ENCODE peak calls at places on chromosomes 6 and 20, in ten cellular contexts. D, T, S, K, R, M, O, N, U and V are unnamed samples.

GRCh38 chr6:145199961-145200360 is 535.4 kb downstream of the EPM2A start:
- DNase-seq in D (no peak), T (peak), S (no peak), K (no peak), R (no peak), M (no peak), O (peak), N (peak), U (no peak), V (peak)

GRCh38 chr6:1624848-1625341 is 15.2 kb downstream of the FOXC1 start:
- DNase-seq in D (peak), T (no peak), S (no peak), K (no peak), R (no peak), M (no peak), O (no peak), N (no peak), U (no peak), V (peak)

GRCh38 chr20:42923348-42923918 is 266.3 kb downstream of the PTPRT start:
- DNase-seq in D (no peak), T (no peak), S (no peak), K (no peak), R (no peak), M (no peak), O (no peak), N (no peak), U (no peak), V (no peak)

GRCh38 chr20:46468508-46468907 is 44.9 kb downstream of the ZNF334 start:
- DNase-seq in D (no peak), T (no peak), S (no peak), K (no peak), R (no peak), M (no peak), O (no peak), N (no peak), U (no peak), V (no peak)

GRCh38 chr6:15588966-15589634 is 73.7 kb downstream of the DTNBP1 start:
- DNase-seq in D (no peak), T (peak), S (no peak), K (no peak), R (no peak), M (no peak), O (peak), N (no peak), U (no peak), V (peak)

GRCh38 chr6:150208606-150209352 is 65.9 kb downstream of the PPP1R14C start:
- DNase-seq in D (no peak), T (no peak), S (no peak), K (no peak), R (no peak), M (no peak), O (no peak), N (no peak), U (no peak), V (no peak)

GRCh38 chr6:139336488-139336887 is 38.0 kb downstream of the CITED2 start:
- DNase-seq in D (no peak), T (no peak), S (no peak), K (no peak), R (peak), M (no peak), O (no peak), N (no peak), U (peak), V (no peak)

GRCh38 chr6:38639498-38640215 is at the start of gene BTBD9:
- DNase-seq in D (peak), T (no peak), S (peak), K (peak), R (peak), M (peak), O (peak), N (peak), U (peak), V (peak)

GRCh38 chr20:38229376-38230252 is 30.9 kb downstream of the KIAA1755 start:
- DNase-seq in D (no peak), T (no peak), S (no peak), K (peak), R (no peak), M (no peak), O (peak), N (peak), U (no peak), V (no peak)

GRCh38 chr6:119084784-119085183 is 6.3 kb upstream of the FAM184A start:
- DNase-seq in D (no peak), T (no peak), S (no peak), K (no peak), R (no peak), M (no peak), O (no peak), N (no peak), U (no peak), V (no peak)

GRCh38 chr6:154981071-154981373 is 14.1 kb upstream of the TIAM2 start:
- DNase-seq in D (no peak), T (no peak), S (no peak), K (no peak), R (no peak), M (no peak), O (no peak), N (peak), U (no peak), V (no peak)

GRCh38 chr20:24100370-24101011 is 111.9 kb upstream of the GGTLC1 start:
- DNase-seq in D (no peak), T (no peak), S (peak), K (no peak), R (peak), M (peak), O (peak), N (peak), U (peak), V (peak)

DNA sequence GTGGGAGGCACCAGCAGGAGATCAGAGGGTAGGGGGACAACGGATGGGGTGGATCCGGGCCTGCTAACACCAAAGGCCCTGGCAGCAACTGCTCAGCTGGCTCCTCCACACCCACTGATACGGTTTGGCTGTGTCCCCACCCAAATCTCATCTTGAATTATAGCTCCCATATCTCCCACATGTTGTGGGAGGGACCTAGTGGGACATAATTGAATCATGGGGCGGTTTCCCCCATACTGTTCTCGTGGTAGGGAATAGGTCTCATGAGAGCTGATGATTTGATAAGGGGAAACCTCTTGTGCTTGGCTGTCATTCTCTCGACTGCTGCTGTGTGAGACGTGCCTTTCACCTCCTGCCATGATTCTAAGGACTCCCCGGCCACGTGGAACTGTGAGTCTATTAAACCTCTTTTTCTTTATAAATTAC is 39.9 kb upstream of the MLN start:
- DNase-seq in D (no peak), T (no peak), S (no peak), K (no peak), R (no peak), M (no peak), O (no peak), N (no peak), U (no peak), V (no peak)
- H3K4me3 ChIP-seq in D (no peak), T (no peak), S (no peak), K (no peak), R (no peak), M (no peak), O (no peak), N (no peak), U (no peak), V (no peak)

GRCh38 chr6:41712651-41713103 is 22.7 kb downstream of the TFEB start:
- DNase-seq in D (no peak), T (no peak), S (peak), K (peak), R (peak), M (peak), O (peak), N (no peak), U (peak), V (no peak)
- TF ChIP-seq CTCF in D (no peak), T (no peak), S (no peak), K (no peak), R (no peak), M (no peak), O (no peak), N (no peak), U (no peak), V (no peak)

GRCh38 chr6:53796791-53797190 is 2.0 kb downstream of the LRRC1 start:
- DNase-seq in D (no peak), T (no peak), S (no peak), K (no peak), R (no peak), M (no peak), O (peak), N (no peak), U (no peak), V (no peak)

GRCh38 chr6:53796451-53796780 is 1.6 kb downstream of the LRRC1 start:
- DNase-seq in D (no peak), T (no peak), S (no peak), K (no peak), R (no peak), M (no peak), O (no peak), N (peak), U (no peak), V (no peak)

GRCh38 chr6:53795702-53796450 is 1.1 kb downstream of the LRRC1 start:
- DNase-seq in D (peak), T (no peak), S (peak), K (peak), R (peak), M (peak), O (peak), N (peak), U (no peak), V (peak)

GRCh38 chr6:53795254-53795701 is 473 bp downstream of the LRRC1 start:
- DNase-seq in D (no peak), T (no peak), S (no peak), K (no peak), R (no peak), M (no peak), O (peak), N (no peak), U (no peak), V (no peak)

DNA sequence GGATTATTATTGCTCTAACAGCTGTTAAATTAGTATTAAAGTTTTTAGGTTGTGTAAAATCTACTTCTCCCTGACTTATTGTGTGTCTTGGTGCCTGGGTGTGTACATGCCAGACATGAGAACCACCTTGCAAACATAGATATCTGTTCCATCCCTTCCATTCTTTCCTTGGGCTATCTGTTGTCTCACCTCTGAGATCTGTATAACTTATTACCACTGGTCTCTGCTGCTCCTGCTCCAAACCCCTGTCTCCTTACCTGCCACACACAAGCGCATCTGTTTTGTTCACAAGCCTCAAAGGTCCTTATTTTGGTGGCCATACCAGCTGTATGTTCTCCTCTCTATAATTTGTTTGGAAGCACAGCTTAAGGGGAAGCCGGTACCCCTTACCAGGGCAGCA is 2.5 kb downstream of the LRRC1 start:
- DNase-seq in D (no peak), T (no peak), S (no peak), K (no peak), R (no peak), M (no peak), O (no peak), N (no peak), U (no peak), V (no peak)
- H3K4me3 ChIP-seq in D (peak), T (no peak), S (no peak), K (peak), R (no peak), M (no peak), O (peak), N (no peak), U (no peak), V (no peak)

DNA sequence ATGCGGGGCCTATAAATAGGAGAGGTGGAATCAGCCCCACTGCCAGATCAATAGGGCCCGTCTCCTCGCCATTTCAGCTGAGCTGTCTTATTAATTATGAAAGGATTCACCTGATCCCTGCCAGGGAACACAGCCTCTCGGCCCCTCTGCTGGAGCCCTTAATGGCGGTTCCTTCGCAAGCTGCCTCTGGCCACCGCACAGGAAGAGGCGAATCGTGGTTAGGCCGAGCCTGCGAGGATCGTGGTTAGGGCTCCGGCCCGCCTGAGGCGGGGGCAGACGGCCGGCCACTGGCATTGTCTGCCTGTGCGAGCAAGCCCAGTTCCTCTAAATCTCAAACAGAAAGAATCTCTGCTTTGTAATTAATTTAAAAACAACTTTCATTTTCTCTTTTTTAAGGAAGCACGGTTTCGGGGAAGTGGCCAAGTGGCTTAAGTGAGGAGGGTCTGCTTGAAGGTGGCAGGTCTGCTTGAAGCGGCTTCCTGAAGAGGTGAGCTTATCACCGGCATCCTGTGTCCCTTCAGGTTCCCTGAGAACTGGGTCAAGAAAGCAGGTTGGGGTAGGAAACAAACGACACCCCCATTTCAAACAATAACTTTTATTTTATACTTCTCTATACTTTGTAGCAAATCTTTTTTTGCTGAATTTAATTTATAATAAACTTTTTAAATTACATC is 9.2 kb downstream of the NRN1 start:
- DNase-seq in D (peak), T (no peak), S (no peak), K (no peak), R (no peak), M (peak), O (no peak), N (no peak), U (no peak), V (no peak)
- TF ChIP-seq CTCF in D (no peak), T (no peak), S (no peak), K (no peak), R (no peak), M (no peak), O (no peak), N (no peak), U (no peak), V (no peak)

GRCh38 chr6:170437719-170438401 is 115.2 kb downstream of the PSMB1 start:
- DNase-seq in D (no peak), T (no peak), S (no peak), K (peak), R (no peak), M (no peak), O (no peak), N (no peak), U (no peak), V (peak)
- H3K4me3 ChIP-seq in D (peak), T (peak), S (no peak), K (peak), R (no peak), M (peak), O (peak), N (no peak), U (peak), V (peak)

GRCh38 chr20:53448875-53449274 is 144.8 kb downstream of the ZNF217 start:
- DNase-seq in D (no peak), T (no peak), S (no peak), K (no peak), R (no peak), M (no peak), O (no peak), N (no peak), U (no peak), V (no peak)
- TF ChIP-seq CTCF in D (no peak), T (no peak), S (no peak), K (no peak), R (no peak), M (no peak), O (no peak), N (no peak), U (no peak), V (no peak)

GRCh38 chr6:53629862-53630532 is 35.6 kb downstream of the KLHL31 start:
- DNase-seq in D (no peak), T (no peak), S (no peak), K (no peak), R (no peak), M (no peak), O (no peak), N (peak), U (no peak), V (no peak)

GRCh38 chr6:53627391-53628218 is 38.0 kb downstream of the KLHL31 start:
- DNase-seq in D (no peak), T (no peak), S (no peak), K (no peak), R (no peak), M (no peak), O (no peak), N (no peak), U (no peak), V (no peak)

GRCh38 chr6:53629120-53629477 is 36.5 kb downstream of the KLHL31 start:
- DNase-seq in D (no peak), T (no peak), S (no peak), K (no peak), R (no peak), M (no peak), O (no peak), N (no peak), U (no peak), V (no peak)

GRCh38 chr6:53630533-53631269 is 34.9 kb downstream of the KLHL31 start:
- DNase-seq in D (no peak), T (no peak), S (no peak), K (no peak), R (no peak), M (no peak), O (no peak), N (peak), U (peak), V (no peak)

GRCh38 chr6:53628354-53629119 is 37.0 kb downstream of the KLHL31 start:
- DNase-seq in D (no peak), T (peak), S (no peak), K (no peak), R (peak), M (no peak), O (peak), N (no peak), U (no peak), V (peak)
- H3K4me3 ChIP-seq in D (no peak), T (no peak), S (no peak), K (no peak), R (no peak), M (no peak), O (peak), N (no peak), U (no peak), V (no peak)

GRCh38 chr6:34064675-34065074 is 81.2 kb downstream of the GRM4 start:
- DNase-seq in D (no peak), T (no peak), S (no peak), K (no peak), R (no peak), M (no peak), O (no peak), N (no peak), U (no peak), V (no peak)

GRCh38 chr6:34063641-34064040 is 82.2 kb downstream of the GRM4 start:
- DNase-seq in D (no peak), T (no peak), S (no peak), K (no peak), R (peak), M (no peak), O (no peak), N (no peak), U (no peak), V (no peak)

GRCh38 chr6:34061348-34061747 is 84.5 kb downstream of the GRM4 start:
- DNase-seq in D (no peak), T (no peak), S (no peak), K (no peak), R (no peak), M (no peak), O (no peak), N (no peak), U (no peak), V (no peak)

GRCh38 chr6:34062156-34062555 is 83.7 kb downstream of the GRM4 start:
- DNase-seq in D (no peak), T (no peak), S (no peak), K (no peak), R (no peak), M (no peak), O (no peak), N (no peak), U (no peak), V (no peak)

DNA sequence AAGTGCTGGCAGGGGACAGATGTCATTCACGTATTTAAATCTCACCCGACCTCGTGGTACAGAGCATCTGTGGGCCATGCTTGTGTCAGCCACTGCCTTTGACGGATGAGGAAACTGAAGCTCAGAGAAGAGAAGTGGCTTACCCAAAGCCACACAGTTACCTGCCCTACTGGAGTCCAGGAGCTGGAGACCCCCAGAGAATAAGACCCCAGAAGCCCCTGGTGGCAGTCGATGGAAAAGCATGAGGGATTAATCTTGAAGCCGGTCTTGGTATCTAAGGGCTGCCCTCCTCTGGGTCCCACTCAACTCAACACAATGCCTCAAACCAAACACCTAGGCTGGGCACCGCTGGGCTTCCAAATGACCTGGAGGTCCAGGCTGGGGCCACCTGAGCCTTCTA is 83.1 kb downstream of the GRM4 start:
- DNase-seq in D (no peak), T (no peak), S (no peak), K (no peak), R (no peak), M (no peak), O (no peak), N (no peak), U (no peak), V (no peak)
- TF ChIP-seq CTCF in D (no peak), T (no peak), S (no peak), K (no peak), R (no peak), M (no peak), O (peak), N (no peak), U (no peak), V (peak)

GRCh38 chr6:3228791-3229565 is 1.5 kb upstream of the TUBB2B start:
- DNase-seq in D (no peak), T (no peak), S (no peak), K (no peak), R (no peak), M (no peak), O (no peak), N (no peak), U (no peak), V (no peak)
- H3K4me3 ChIP-seq in D (peak), T (peak), S (no peak), K (peak), R (no peak), M (peak), O (peak), N (peak), U (peak), V (no peak)